ENCODE peak calls at places on chromosomes 12 and 14, in eight cellular contexts. T is NCI-H748 treated with DMSO at 0.1 percent for 48 hours, X is AML-193, F is activated T-cell treated with anti-CD3 and anti-CD28 coated beads for 24 hours, A is ureter, S is left kidney, U is EL, N is MCF 10A. J is an unnamed sample.

GRCh38 chr12:131755305-131756113 is 44.6 kb downstream of the SFSWAP start:
- DNase-seq in X (peak), T (peak), U (peak), A (no peak), S (peak), N (peak), F (no peak), J (peak)

GRCh38 chr12:91913651-91914050 is 232.0 kb downstream of the BTG1 start:
- DNase-seq in T (no peak), S (no peak), U (peak), F (no peak), A (no peak), X (no peak), N (no peak), J (no peak)

GRCh38 chr14:96164861-96165490 is 39.7 kb upstream of the BDKRB2 start:
- DNase-seq in N (no peak), F (no peak), X (no peak), S (no peak), A (peak), T (no peak), U (no peak), J (no peak)

GRCh38 chr12:1692895-1693294 is 2.0 kb downstream of the ADIPOR2 start:
- DNase-seq in X (peak), S (no peak), T (no peak), U (no peak), N (no peak), A (no peak), F (no peak), J (no peak)

GRCh38 chr12:27843714-27844245 is 63.7 kb upstream of the MANSC4 start:
- DNase-seq in A (no peak), S (peak), U (no peak), X (no peak), F (no peak), T (no peak), N (no peak), J (no peak)

GRCh38 chr12:64794305-64794704 is 30.1 kb upstream of the TBC1D30 start:
- DNase-seq in N (no peak), T (no peak), F (no peak), X (no peak), U (no peak), A (no peak), S (no peak), J (no peak)

GRCh38 chr12:102769323-102769916 is 147.6 kb downstream of the PAH start:
- DNase-seq in X (peak), F (peak), N (peak), T (peak), U (peak), S (peak), A (peak), J (peak)

GRCh38 chr12:109706747-109707469 is 6.7 kb upstream of the FAM222A start:
- DNase-seq in T (no peak), A (no peak), X (no peak), F (no peak), N (no peak), U (no peak), S (peak), J (no peak)

GRCh38 chr12:114408415-114408814 is 2.5 kb upstream of the TBX5 start:
- DNase-seq in S (no peak), A (no peak), U (peak), T (no peak), N (no peak), X (no peak), F (no peak), J (no peak)

GRCh38 chr12:115771601-115772000 is 505.9 kb downstream of the MED13L start:
- DNase-seq in T (no peak), U (no peak), A (no peak), N (no peak), F (no peak), X (no peak), S (no peak), J (no peak)

GRCh38 chr12:53300187-53300586 is 692 bp downstream of the MYG1 start:
- DNase-seq in S (no peak), X (no peak), N (no peak), T (no peak), U (peak), A (no peak), F (peak), J (no peak)

GRCh38 chr12:124993568-124994434 is at the start of gene BRI3BP:
- DNase-seq in F (peak), S (peak), A (peak), N (peak), U (peak), X (peak), T (peak), J (peak)

GRCh38 chr12:132069336-132069985 is 74.7 kb downstream of the DDX51 start:
- DNase-seq in A (no peak), S (no peak), U (no peak), T (no peak), F (no peak), N (no peak), X (no peak), J (no peak)

J was measured in iPS-NIHi11.